ENCODE peak calls at places on chromosomes 3 and 15, in four cellular contexts. C is left ventricle myocardium inferior, B is left lung, G is neuronal stem cell. K is an unnamed sample.

GRCh38 chr3:129699199-129699598 is 92.7 kb upstream of the PLXND1 start:
- DNase-seq in C (no peak), B (no peak), G (no peak), K (no peak)

GRCh38 chr3:94483403-94483802 is 420.5 kb downstream of the NSUN3 start:
- DNase-seq in C (no peak), B (no peak), G (no peak), K (no peak)

GRCh38 chr15:68318008-68318835 is 40.7 kb downstream of the FEM1B start:
- DNase-seq in C (no peak), B (peak; percentile 5), G (no peak), K (no peak)

GRCh38 chr15:57355259-57355658 is 21.0 kb upstream of the CGNL1 start:
- DNase-seq in C (no peak), B (no peak), G (no peak), K (no peak)

GRCh38 chr3:44045476-44046275 is 196.0 kb upstream of the TOPAZ1 start:
- DNase-seq in C (no peak), B (peak; percentile 64), G (no peak), K (no peak)

GRCh38 chr3:57727096-57727495 is 29.0 kb upstream of the SLMAP start:
- DNase-seq in C (no peak), B (no peak), G (no peak), K (no peak)

GRCh38 chr3:10406414-10406813 is 85.5 kb upstream of the SEC13 start:
- DNase-seq in C (no peak), B (no peak), G (no peak), K (no peak)

GRCh38 chr3:196569003-196569516 is 600 bp downstream of the FBXO45 start:
- DNase-seq in C (peak; percentile 17), B (peak; percentile 52), G (no peak), K (peak; percentile 36)

GRCh38 chr15:40929730-40930429 is 740 bp downstream of the DLL4 start:
- DNase-seq in C (peak; percentile 57), B (peak; percentile 64), G (no peak), K (no peak)

GRCh38 chr15:93894438-93894837 is 336.9 kb upstream of the MCTP2 start:
- DNase-seq in C (no peak), B (no peak), G (no peak), K (no peak)

GRCh38 chr3:169658311-169658931 is 5.1 kb downstream of the MECOM start:
- DNase-seq in C (no peak), B (peak; percentile 43), G (peak; percentile 29), K (no peak)

GRCh38 chr15:88401269-88401971 is 65.8 kb downstream of the MRPL46 start:
- DNase-seq in C (peak; percentile 26), B (no peak), G (no peak), K (no peak)

GRCh38 chr3:159775372-159775961 is 213.2 kb upstream of the IL12A start:
- DNase-seq in C (peak; percentile 29), B (no peak), G (peak; percentile 27), K (no peak)

GRCh38 chr3:106071306-106071705 is 202.5 kb upstream of the CBLB start:
- DNase-seq in C (no peak), B (no peak), G (no peak), K (no peak)

GRCh38 chr3:98855811-98856400 is 45.6 kb downstream of the DCBLD2 start:
- DNase-seq in C (no peak), B (no peak), G (no peak), K (no peak)

GRCh38 chr3:140439527-140439926 is 238.3 kb upstream of the TRIM42 start:
- DNase-seq in C (no peak), B (no peak), G (no peak), K (no peak)

GRCh38 chr3:178479860-178480259 is 56.4 kb upstream of the KCNMB2 start:
- DNase-seq in C (no peak), B (no peak), G (no peak), K (no peak)

GRCh38 chr15:91383532-91383931 is 283.5 kb downstream of the SV2B start:
- DNase-seq in C (no peak), B (no peak), G (no peak), K (no peak)

GRCh38 chr15:42009022-42009421 is 11.8 kb downstream of the PLA2G4E start:
- DNase-seq in C (no peak), B (no peak), G (no peak), K (no peak)

GRCh38 chr15:82621970-82622369 is 25.2 kb downstream of the CPEB1 start:
- DNase-seq in C (no peak), B (no peak), G (no peak), K (no peak)

GRCh38 chr15:40243126-40243810 is 4.4 kb downstream of the PAK6 start:
- DNase-seq in C (no peak), B (no peak), G (no peak), K (no peak)

GRCh38 chr15:71219101-71219500 is 103.8 kb downstream of the THSD4 start:
- DNase-seq in C (no peak), B (no peak), G (no peak), K (no peak)

GRCh38 chr3:141076821-141077571 is 25.8 kb downstream of the SPSB4 start:
- DNase-seq in C (peak; percentile 53), B (peak; percentile 72), G (no peak), K (peak; percentile 5)

GRCh38 chr3:38001456-38002081 is 11.0 kb downstream of the VILL start:
- DNase-seq in C (no peak), B (peak; percentile 32), G (no peak), K (no peak)

GRCh38 chr3:28564211-28564610 is 215.6 kb upstream of the AZI2 start:
- DNase-seq in C (no peak), B (no peak), G (no peak), K (no peak)

GRCh38 chr3:156781310-156782230 is 44.6 kb upstream of the LEKR1 start:
- DNase-seq in C (no peak), B (no peak), G (no peak), K (no peak)

GRCh38 chr3:9746330-9746729 is 3.4 kb upstream of the OGG1 start:
- DNase-seq in C (no peak), B (no peak), G (no peak), K (no peak)

GRCh38 chr3:70556056-70556455 is 243.6 kb upstream of the MDFIC2 start:
- DNase-seq in C (no peak), B (no peak), G (no peak), K (no peak)

GRCh38 chr3:42518800-42519567 is 16.5 kb downstream of the VIPR1 start:
- DNase-seq in C (no peak), B (no peak), G (no peak), K (peak; percentile 70)

GRCh38 chr3:56879453-56880224 is 77.9 kb upstream of the ARHGEF3 start:
- DNase-seq in C (no peak), B (no peak), G (no peak), K (peak; percentile 21)

GRCh38 chr15:67690936-67691335 is 134.4 kb upstream of the SKOR1 start:
- DNase-seq in C (no peak), B (no peak), G (no peak), K (no peak)

GRCh38 chr3:15223684-15224575 is 17.9 kb downstream of the CAPN7 start:
- DNase-seq in C (no peak), B (no peak), G (no peak), K (no peak)

GRCh38 chr3:15228147-15228546 is 22.1 kb downstream of the CAPN7 start:
- DNase-seq in C (no peak), B (no peak), G (no peak), K (no peak)

GRCh38 chr3:15229262-15229661 is 23.2 kb downstream of the CAPN7 start:
- DNase-seq in C (no peak), B (no peak), G (no peak), K (no peak)
- H3K4me1 ChIP-seq in C (no peaks in the 10 kb centered on the region), B (no peaks in the 10 kb centered on the region), G (no peaks in the 10 kb centered on the region), K (no peaks in the 10 kb centered on the region)

DNA sequence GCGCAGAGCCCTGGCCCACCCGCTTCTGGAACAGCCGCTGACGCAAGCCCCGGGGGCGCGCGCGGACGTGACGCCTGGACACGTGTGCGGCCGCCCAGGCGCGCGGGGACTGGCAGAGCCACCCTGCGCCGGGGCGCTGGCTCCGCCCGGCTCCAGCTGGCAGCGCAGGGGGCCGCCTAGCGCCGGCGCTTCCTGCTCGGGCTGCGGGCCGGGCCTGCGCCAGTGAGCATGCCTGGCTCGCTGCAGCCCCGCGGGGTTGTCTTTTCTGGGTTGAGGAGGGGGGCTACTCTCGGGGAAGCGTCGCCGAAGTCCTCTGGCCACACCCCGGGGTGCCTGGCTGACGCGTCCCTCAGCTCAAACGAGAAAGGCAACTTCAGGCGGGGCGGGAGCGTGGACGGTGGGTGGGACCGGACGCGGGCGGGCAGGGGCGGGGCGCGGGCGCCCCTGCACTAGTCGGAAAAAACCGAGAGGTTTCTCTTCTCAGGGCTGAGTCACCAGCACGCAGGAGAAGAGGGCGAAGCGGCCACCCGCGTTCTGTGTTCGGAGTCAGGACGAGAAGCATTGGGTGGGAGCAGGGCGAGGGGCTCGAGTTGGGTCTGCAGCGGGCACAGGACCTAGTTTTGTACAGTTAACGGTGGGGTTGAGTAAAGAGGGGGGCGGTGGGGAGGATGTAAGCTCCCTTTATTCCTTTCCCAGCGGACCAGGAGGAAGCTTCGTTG is at the start of gene SIAH2:
- DNase-seq in C (peak; percentile 93), B (peak; percentile 95), G (peak; percentile 80), K (peak; percentile 95)
- H3K27ac ChIP-seq in C (peak within 1 kb of the TSS; percentile 99), B (peak within 1 kb of the TSS; percentile 95), G (peak within 1 kb of the TSS; percentile 69), K (peak within 1 kb of the TSS; percentile 99)

DNA sequence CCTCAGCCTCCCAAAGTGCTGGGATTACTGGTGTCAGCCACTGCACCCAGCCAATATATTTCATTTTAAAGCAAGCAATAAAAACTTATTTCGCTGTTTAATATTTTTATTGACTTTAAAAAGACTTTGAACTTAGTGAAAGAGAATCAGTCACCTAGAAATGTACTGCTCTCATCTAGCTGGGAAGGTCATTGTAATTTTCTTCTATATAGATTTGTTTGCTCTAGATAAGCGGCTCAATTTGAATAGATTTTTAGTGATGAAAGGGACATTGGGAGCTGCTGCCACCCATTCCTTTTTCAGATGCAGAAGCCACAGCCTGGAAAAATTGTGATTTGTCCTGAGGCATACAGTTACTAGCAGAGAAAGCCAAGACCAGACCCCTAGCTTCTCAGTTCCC is 40.1 kb downstream of the CAPN7 start:
- DNase-seq in C (no peak), B (no peak), G (no peak), K (no peak)
- H3K36me3 ChIP-seq in C (peaks cover 99% of the 10 kb centered on the region), B (peaks cover 100% of the 10 kb centered on the region), G (peaks cover 14% of the 10 kb centered on the region), K (peaks cover 89% of the 10 kb centered on the region)

DNA sequence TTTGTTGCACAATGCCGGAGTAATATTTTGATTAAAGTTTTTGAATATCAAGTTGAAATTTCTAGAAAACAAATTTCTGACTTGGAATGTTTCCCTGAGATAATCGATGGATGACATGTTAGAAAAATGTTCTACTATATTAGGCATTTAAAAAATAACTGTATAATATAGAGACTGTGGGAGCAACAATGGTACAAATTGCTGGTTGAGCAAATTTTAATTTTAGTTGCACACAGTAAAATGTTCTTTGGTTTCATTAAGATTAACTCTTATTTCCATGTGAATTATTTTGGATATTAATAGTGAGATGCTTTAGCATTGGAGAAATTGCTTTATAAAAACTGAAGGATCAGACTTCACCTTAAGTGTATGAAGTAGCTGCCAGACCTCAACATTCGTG is 9.3 kb downstream of the USP3 start:
- DNase-seq in C (no peak), B (no peak), G (no peak), K (no peak)
- H3K4me1 ChIP-seq in C (peaks cover 79% of the 10 kb centered on the region), B (peaks cover 23% of the 10 kb centered on the region), G (peaks cover 23% of the 10 kb centered on the region), K (peaks cover 95% of the 10 kb centered on the region)

GRCh38 chr15:50137893-50138292 is 18.9 kb upstream of the ATP8B4 start:
- DNase-seq in C (no peak), B (no peak), G (no peak), K (no peak)
- H3K27ac ChIP-seq in C (no peak overlapping the region), B (no peak overlapping the region), G (no peak overlapping the region), K (no peak overlapping the region)

GRCh38 chr3:14477311-14477935 is 62.7 kb downstream of the GRIP2 start:
- DNase-seq in C (no peak), B (no peak), G (no peak), K (no peak)
- H3K36me3 ChIP-seq in C (peaks cover 53% of the 10 kb centered on the region), B (peaks cover 100% of the 10 kb centered on the region), G (peaks cover 63% of the 10 kb centered on the region), K (peaks cover 91% of the 10 kb centered on the region)

K was measured in CD4-positive, CD25-positive, alpha-beta regulatory T cell.